ENCODE peak calls at places on chromosomes 11 and 22, in ten cellular contexts. One of them, this sample, is unnamed.

GRCh38 chr11:45896392-45897068 is 10.5 kb downstream of the FREY1 start:
- DNase-seq in Karpas-422: no peak
- DNase-seq in Peyer's patch: no peak
- DNase-seq in A549: no peak
- DNase-seq in AG04450: no peak
- DNase-seq in trophoblast cell: no peak
- DNase-seq in upper lobe of right lung: no peak
- DNase-seq in left lung: peak
- DNase-seq in SK-N-SH: peak
- DNase-seq in PC-3: no peak
- DNase-seq in this sample: no peak

GRCh38 chr11:134517621-134518293 is 105.7 kb upstream of the B3GAT1 start:
- DNase-seq in Karpas-422: no peak
- DNase-seq in Peyer's patch: no peak
- DNase-seq in A549: no peak
- DNase-seq in AG04450: no peak
- DNase-seq in trophoblast cell: no peak
- DNase-seq in upper lobe of right lung: peak
- DNase-seq in left lung: peak
- DNase-seq in SK-N-SH: no peak
- DNase-seq in PC-3: no peak
- DNase-seq in this sample: no peak

GRCh38 chr11:44954051-44954906 is 3.6 kb upstream of the TP53I11 start:
- DNase-seq in Karpas-422: no peak
- DNase-seq in Peyer's patch: no peak
- DNase-seq in A549: no peak
- DNase-seq in AG04450: no peak
- DNase-seq in trophoblast cell: no peak
- DNase-seq in upper lobe of right lung: no peak
- DNase-seq in left lung: peak
- DNase-seq in SK-N-SH: no peak
- DNase-seq in PC-3: no peak
- DNase-seq in this sample: no peak

GRCh38 chr11:5204787-5205186 is 4.3 kb upstream of the OR51V1 start:
- DNase-seq in Karpas-422: peak
- DNase-seq in Peyer's patch: no peak
- DNase-seq in A549: peak
- DNase-seq in AG04450: peak
- DNase-seq in trophoblast cell: peak
- DNase-seq in upper lobe of right lung: no peak
- DNase-seq in left lung: no peak
- DNase-seq in SK-N-SH: peak
- DNase-seq in PC-3: peak
- DNase-seq in this sample: no peak

GRCh38 chr22:46574993-46575914 is 37.8 kb upstream of the CELSR1 start:
- DNase-seq in Karpas-422: no peak
- DNase-seq in Peyer's patch: no peak
- DNase-seq in A549: peak
- DNase-seq in AG04450: no peak
- DNase-seq in trophoblast cell: peak
- DNase-seq in upper lobe of right lung: peak
- DNase-seq in left lung: peak
- DNase-seq in SK-N-SH: peak
- DNase-seq in PC-3: peak
- DNase-seq in this sample: no peak

GRCh38 chr11:4672470-4672869 is 25.2 kb downstream of the OR51E2 start:
- DNase-seq in Karpas-422: no peak
- DNase-seq in Peyer's patch: no peak
- DNase-seq in A549: no peak
- DNase-seq in AG04450: peak
- DNase-seq in trophoblast cell: no peak
- DNase-seq in upper lobe of right lung: no peak
- DNase-seq in left lung: no peak
- DNase-seq in SK-N-SH: no peak
- DNase-seq in PC-3: peak
- DNase-seq in this sample: no peak

GRCh38 chr11:95682552-95682951 is 107.0 kb downstream of the FAM76B start:
- DNase-seq in Karpas-422: no peak
- DNase-seq in Peyer's patch: no peak
- DNase-seq in A549: no peak
- DNase-seq in AG04450: no peak
- DNase-seq in trophoblast cell: no peak
- DNase-seq in upper lobe of right lung: no peak
- DNase-seq in left lung: no peak
- DNase-seq in SK-N-SH: no peak
- DNase-seq in PC-3: no peak
- DNase-seq in this sample: no peak

GRCh38 chr22:20218320-20218872 is 49.7 kb downstream of the RTN4R start:
- DNase-seq in Karpas-422: no peak
- DNase-seq in Peyer's patch: no peak
- DNase-seq in A549: no peak
- DNase-seq in AG04450: no peak
- DNase-seq in trophoblast cell: no peak
- DNase-seq in upper lobe of right lung: no peak
- DNase-seq in left lung: no peak
- DNase-seq in SK-N-SH: no peak
- DNase-seq in PC-3: no peak
- DNase-seq in this sample: no peak

GRCh38 chr11:112759418-112759817 is 201.8 kb upstream of the NCAM1 start:
- DNase-seq in Karpas-422: no peak
- DNase-seq in Peyer's patch: no peak
- DNase-seq in A549: no peak
- DNase-seq in AG04450: no peak
- DNase-seq in trophoblast cell: no peak
- DNase-seq in upper lobe of right lung: no peak
- DNase-seq in left lung: no peak
- DNase-seq in SK-N-SH: no peak
- DNase-seq in PC-3: no peak
- DNase-seq in this sample: no peak

GRCh38 chr11:72683782-72684200 is 9.6 kb upstream of the PDE2A start:
- DNase-seq in Karpas-422: peak
- DNase-seq in Peyer's patch: peak
- DNase-seq in A549: peak
- DNase-seq in AG04450: no peak
- DNase-seq in trophoblast cell: peak
- DNase-seq in upper lobe of right lung: peak
- DNase-seq in left lung: peak
- DNase-seq in SK-N-SH: peak
- DNase-seq in PC-3: peak
- DNase-seq in this sample: no peak

GRCh38 chr11:76756341-76756771 is 26.8 kb upstream of the TSKU start:
- DNase-seq in Karpas-422: no peak
- DNase-seq in Peyer's patch: no peak
- DNase-seq in A549: no peak
- DNase-seq in AG04450: no peak
- DNase-seq in trophoblast cell: no peak
- DNase-seq in upper lobe of right lung: no peak
- DNase-seq in left lung: no peak
- DNase-seq in SK-N-SH: peak
- DNase-seq in PC-3: no peak
- DNase-seq in this sample: no peak

GRCh38 chr11:1744137-1744878 is 6.1 kb downstream of the IFITM10 start:
- DNase-seq in Karpas-422: no peak
- DNase-seq in Peyer's patch: peak
- DNase-seq in A549: no peak
- DNase-seq in AG04450: no peak
- DNase-seq in trophoblast cell: peak
- DNase-seq in upper lobe of right lung: peak
- DNase-seq in left lung: no peak
- DNase-seq in SK-N-SH: peak
- DNase-seq in PC-3: no peak
- DNase-seq in this sample: no peak

GRCh38 chr11:65927904-65928397 is 8.7 kb downstream of the DRAP1 start:
- DNase-seq in Karpas-422: peak
- DNase-seq in Peyer's patch: peak
- DNase-seq in A549: no peak
- DNase-seq in AG04450: no peak
- DNase-seq in trophoblast cell: no peak
- DNase-seq in upper lobe of right lung: no peak
- DNase-seq in left lung: no peak
- DNase-seq in SK-N-SH: no peak
- DNase-seq in PC-3: no peak
- DNase-seq in this sample: no peak

GRCh38 chr22:27099896-27100295 is 442.5 kb downstream of the MIAT start:
- DNase-seq in Karpas-422: peak
- DNase-seq in Peyer's patch: no peak
- DNase-seq in A549: no peak
- DNase-seq in AG04450: no peak
- DNase-seq in trophoblast cell: no peak
- DNase-seq in upper lobe of right lung: no peak
- DNase-seq in left lung: no peak
- DNase-seq in SK-N-SH: no peak
- DNase-seq in PC-3: no peak
- DNase-seq in this sample: no peak

GRCh38 chr11:488062-488461 is 19.0 kb downstream of the RNH1 start:
- DNase-seq in Karpas-422: no peak
- DNase-seq in Peyer's patch: no peak
- DNase-seq in A549: no peak
- DNase-seq in AG04450: no peak
- DNase-seq in trophoblast cell: no peak
- DNase-seq in upper lobe of right lung: no peak
- DNase-seq in left lung: peak
- DNase-seq in SK-N-SH: no peak
- DNase-seq in PC-3: no peak
- DNase-seq in this sample: no peak

GRCh38 chr11:70532728-70533127 is 134.4 kb downstream of the CTTN start:
- DNase-seq in Karpas-422: no peak
- DNase-seq in Peyer's patch: no peak
- DNase-seq in A549: no peak
- DNase-seq in AG04450: no peak
- DNase-seq in trophoblast cell: no peak
- DNase-seq in upper lobe of right lung: no peak
- DNase-seq in left lung: no peak
- DNase-seq in SK-N-SH: peak
- DNase-seq in PC-3: no peak
- DNase-seq in this sample: no peak

GRCh38 chr11:103091441-103091809 is 535 bp downstream of the DCUN1D5 start:
- DNase-seq in Karpas-422: peak
- DNase-seq in Peyer's patch: peak
- DNase-seq in A549: peak
- DNase-seq in AG04450: no peak
- DNase-seq in trophoblast cell: peak
- DNase-seq in upper lobe of right lung: peak
- DNase-seq in left lung: peak
- DNase-seq in SK-N-SH: peak
- DNase-seq in PC-3: peak
- DNase-seq in this sample: no peak

GRCh38 chr11:33868646-33869461 is 23.0 kb downstream of the LMO2 start:
- DNase-seq in Karpas-422: no peak
- DNase-seq in Peyer's patch: no peak
- DNase-seq in A549: no peak
- DNase-seq in AG04450: no peak
- DNase-seq in trophoblast cell: no peak
- DNase-seq in upper lobe of right lung: no peak
- DNase-seq in left lung: peak
- DNase-seq in SK-N-SH: no peak
- DNase-seq in PC-3: no peak
- DNase-seq in this sample: no peak
- H3K27ac ChIP-seq in Karpas-422: no peak
- H3K27ac ChIP-seq in Peyer's patch: peak
- H3K27ac ChIP-seq in A549: peak
- H3K27ac ChIP-seq in AG04450: no peak
- H3K27ac ChIP-seq in trophoblast cell: no peak
- H3K27ac ChIP-seq in upper lobe of right lung: peak
- H3K27ac ChIP-seq in left lung: peak
- H3K27ac ChIP-seq in SK-N-SH: no peak
- H3K27ac ChIP-seq in PC-3: no peak
- H3K27ac ChIP-seq in this sample: no peak

GRCh38 chr11:12074529-12075195 is 35.7 kb upstream of the MICAL2 start:
- DNase-seq in Karpas-422: no peak
- DNase-seq in Peyer's patch: no peak
- DNase-seq in A549: no peak
- DNase-seq in AG04450: no peak
- DNase-seq in trophoblast cell: no peak
- DNase-seq in upper lobe of right lung: no peak
- DNase-seq in left lung: no peak
- DNase-seq in SK-N-SH: no peak
- DNase-seq in PC-3: no peak
- DNase-seq in this sample: no peak
- H3K27ac ChIP-seq in Karpas-422: no peak
- H3K27ac ChIP-seq in Peyer's patch: no peak
- H3K27ac ChIP-seq in A549: peak
- H3K27ac ChIP-seq in AG04450: peak
- H3K27ac ChIP-seq in trophoblast cell: no peak
- H3K27ac ChIP-seq in upper lobe of right lung: no peak
- H3K27ac ChIP-seq in left lung: no peak
- H3K27ac ChIP-seq in SK-N-SH: peak
- H3K27ac ChIP-seq in PC-3: no peak
- H3K27ac ChIP-seq in this sample: peak

GRCh38 chr11:118845369-118845768 is 38.3 kb upstream of the CXCR5 start:
- DNase-seq in Karpas-422: no peak
- DNase-seq in Peyer's patch: no peak
- DNase-seq in A549: no peak
- DNase-seq in AG04450: no peak
- DNase-seq in trophoblast cell: no peak
- DNase-seq in upper lobe of right lung: no peak
- DNase-seq in left lung: no peak
- DNase-seq in SK-N-SH: no peak
- DNase-seq in PC-3: peak
- DNase-seq in this sample: peak
- H3K27ac ChIP-seq in Karpas-422: no peak
- H3K27ac ChIP-seq in Peyer's patch: no peak
- H3K27ac ChIP-seq in A549: no peak
- H3K27ac ChIP-seq in AG04450: peak
- H3K27ac ChIP-seq in trophoblast cell: no peak
- H3K27ac ChIP-seq in upper lobe of right lung: no peak
- H3K27ac ChIP-seq in left lung: no peak
- H3K27ac ChIP-seq in SK-N-SH: no peak
- H3K27ac ChIP-seq in PC-3: no peak
- H3K27ac ChIP-seq in this sample: peak

GRCh38 chr11:75716659-75717058 is 979 bp upstream of the MOGAT2 start:
- DNase-seq in Karpas-422: no peak
- DNase-seq in Peyer's patch: no peak
- DNase-seq in A549: no peak
- DNase-seq in AG04450: no peak
- DNase-seq in trophoblast cell: no peak
- DNase-seq in upper lobe of right lung: no peak
- DNase-seq in left lung: no peak
- DNase-seq in SK-N-SH: no peak
- DNase-seq in PC-3: no peak
- DNase-seq in this sample: no peak

GRCh38 chr11:75717608-75718403 is at the start of gene MOGAT2:
- DNase-seq in Karpas-422: no peak
- DNase-seq in Peyer's patch: no peak
- DNase-seq in A549: no peak
- DNase-seq in AG04450: no peak
- DNase-seq in trophoblast cell: no peak
- DNase-seq in upper lobe of right lung: no peak
- DNase-seq in left lung: peak
- DNase-seq in SK-N-SH: no peak
- DNase-seq in PC-3: no peak
- DNase-seq in this sample: no peak

GRCh38 chr11:75719639-75720239 is 2.1 kb downstream of the MOGAT2 start:
- DNase-seq in Karpas-422: no peak
- DNase-seq in Peyer's patch: no peak
- DNase-seq in A549: no peak
- DNase-seq in AG04450: no peak
- DNase-seq in trophoblast cell: no peak
- DNase-seq in upper lobe of right lung: no peak
- DNase-seq in left lung: no peak
- DNase-seq in SK-N-SH: no peak
- DNase-seq in PC-3: no peak
- DNase-seq in this sample: no peak

GRCh38 chr11:75719089-75719638 is 1.5 kb downstream of the MOGAT2 start:
- DNase-seq in Karpas-422: no peak
- DNase-seq in Peyer's patch: no peak
- DNase-seq in A549: no peak
- DNase-seq in AG04450: no peak
- DNase-seq in trophoblast cell: no peak
- DNase-seq in upper lobe of right lung: no peak
- DNase-seq in left lung: no peak
- DNase-seq in SK-N-SH: no peak
- DNase-seq in PC-3: no peak
- DNase-seq in this sample: no peak

GRCh38 chr11:75718406-75719088 is 909 bp downstream of the MOGAT2 start:
- DNase-seq in Karpas-422: no peak
- DNase-seq in Peyer's patch: no peak
- DNase-seq in A549: no peak
- DNase-seq in AG04450: no peak
- DNase-seq in trophoblast cell: no peak
- DNase-seq in upper lobe of right lung: no peak
- DNase-seq in left lung: no peak
- DNase-seq in SK-N-SH: no peak
- DNase-seq in PC-3: no peak
- DNase-seq in this sample: no peak
- H3K27ac ChIP-seq in Karpas-422: no peak
- H3K27ac ChIP-seq in Peyer's patch: peak
- H3K27ac ChIP-seq in A549: no peak
- H3K27ac ChIP-seq in AG04450: no peak
- H3K27ac ChIP-seq in trophoblast cell: no peak
- H3K27ac ChIP-seq in upper lobe of right lung: no peak
- H3K27ac ChIP-seq in left lung: no peak
- H3K27ac ChIP-seq in SK-N-SH: no peak
- H3K27ac ChIP-seq in PC-3: no peak
- H3K27ac ChIP-seq in this sample: no peak

This sample was measured in epithelial cell of prostate.